ENCODE peak calls at places on chromosomes 16 and 17, in ten cellular contexts. J, W, O, P, Z, V, D, N, R and Y are unnamed samples.

GRCh38 chr17:51797150-51797549 is 361.4 kb downstream of the CA10 start:
- DNase-seq in Z (no peak), P (no peak), R (no peak), V (no peak), J (no peak), N (no peak), W (no peak), D (no peak), O (no peak), Y (no peak)

GRCh38 chr16:2592786-2593185 is 55.0 kb downstream of the PDPK1 start:
- DNase-seq in W (no peak), D (no peak), O (no peak), J (no peak), Z (no peak), P (no peak), R (no peak), V (no peak), N (no peak), Y (no peak)

GRCh38 chr17:57506253-57506911 is 238.7 kb downstream of the CCDC182 start:
- DNase-seq in D (no peak), Z (no peak), O (no peak), W (no peak), V (no peak), J (no peak), N (no peak), R (no peak), P (no peak), Y (no peak)

GRCh38 chr16:85718682-85719081 is 29.9 kb upstream of the GINS2 start:
- DNase-seq in O (no peak), J (no peak), V (peak), W (no peak), Z (no peak), D (no peak), N (no peak), P (no peak), R (no peak), Y (no peak)

GRCh38 chr17:7775058-7775457 is 57.5 kb downstream of the DNAH2 start:
- DNase-seq in D (no peak), J (no peak), V (no peak), R (no peak), Z (no peak), P (no peak), W (no peak), N (no peak), O (no peak), Y (no peak)

GRCh38 chr17:43547659-43548256 is 1.6 kb upstream of the ETV4 start:
- DNase-seq in N (no peak), Z (no peak), W (no peak), P (no peak), O (no peak), R (no peak), J (no peak), V (no peak), D (no peak), Y (no peak)

GRCh38 chr16:78648517-78648916 is 549.1 kb downstream of the WWOX start:
- DNase-seq in R (no peak), O (no peak), V (no peak), P (no peak), W (no peak), N (no peak), J (no peak), Z (no peak), D (no peak), Y (no peak)

GRCh38 chr17:60832206-60832605 is 154.6 kb downstream of the BCAS3 start:
- DNase-seq in R (no peak), D (no peak), O (no peak), J (no peak), Z (peak), V (no peak), P (no peak), N (no peak), W (no peak), Y (no peak)

GRCh38 chr17:50564916-50565315 is 4.4 kb downstream of the CACNA1G start:
- DNase-seq in R (no peak), W (peak), V (peak), N (peak), D (no peak), Z (no peak), J (no peak), P (no peak), O (peak), Y (peak)

GRCh38 chr16:89621136-89621697 is 7.8 kb downstream of the DPEP1 start:
- DNase-seq in O (no peak), V (no peak), R (no peak), Z (no peak), N (no peak), P (no peak), J (no peak), D (no peak), W (no peak), Y (no peak)

GRCh38 chr16:23316634-23317265 is 14.6 kb downstream of the SCNN1B start:
- DNase-seq in V (no peak), D (no peak), W (no peak), N (no peak), Z (no peak), J (no peak), P (no peak), O (no peak), R (no peak), Y (no peak)

GRCh38 chr17:17484451-17484899 is 7.7 kb downstream of the MED9 start:
- DNase-seq in P (no peak), O (no peak), D (no peak), J (no peak), N (no peak), R (peak), W (no peak), Z (no peak), V (no peak), Y (no peak)

GRCh38 chr17:82374626-82375331 is 3.2 kb downstream of the UTS2R start:
- DNase-seq in V (no peak), D (no peak), O (no peak), W (no peak), P (no peak), N (no peak), Z (no peak), R (no peak), J (no peak), Y (no peak)